ENCODE peak calls at places on chromosomes 11 and 22, in four cellular contexts. D is HT1080, V is T-helper 2 cell, O is fibroblast of mammary gland. W is an unnamed sample.

GRCh38 chr11:87039371-87039770 is 1.6 kb downstream of the TMEM135 start:
- DNase-seq in O (no peak), V (no peak), D (no peak), W (no peak)

GRCh38 chr11:78796956-78797355 is 222.3 kb upstream of the NARS2 start:
- DNase-seq in D (peak), O (peak), V (no peak), W (peak)

GRCh38 chr11:23555085-23555484 is 694.8 kb upstream of the CCDC179 start:
- DNase-seq in O (peak), D (peak), V (no peak), W (peak)

GRCh38 chr22:20432244-20432686 is 5.4 kb downstream of the SCARF2 start:
- DNase-seq in O (no peak), D (no peak), V (no peak), W (no peak)

GRCh38 chr22:29336751-29337490 is 21.4 kb upstream of the RASL10A start:
- DNase-seq in D (no peak), V (no peak), O (no peak), W (no peak)

GRCh38 chr11:67410984-67411784 is 4.3 kb upstream of the CARNS1 start:
- DNase-seq in V (no peak), O (no peak), D (no peak), W (no peak)

GRCh38 chr22:47933226-47933625 is 1170.8 kb downstream of the TBC1D22A start:
- DNase-seq in O (no peak), D (no peak), V (no peak), W (no peak)

GRCh38 chr11:774873-775592 is 2.3 kb downstream of the GATD1 start:
- DNase-seq in D (peak), O (peak), V (no peak), W (peak)

GRCh38 chr22:25027959-25028840 is 75.7 kb downstream of the KIAA1671 start:
- DNase-seq in O (no peak), D (peak), V (no peak), W (peak)

GRCh38 chr11:63343130-63343529 is 26.5 kb upstream of the SLC22A9 start:
- DNase-seq in O (no peak), V (no peak), D (no peak), W (no peak)

GRCh38 chr22:43171019-43171491 is 15.9 kb downstream of the TTLL12 start:
- DNase-seq in O (no peak), D (no peak), V (no peak), W (no peak)

GRCh38 chr11:57321996-57322880 is 2.5 kb downstream of the TNKS1BP1 start:
- DNase-seq in V (no peak), O (peak), D (peak), W (peak)

GRCh38 chr11:43550714-43551113 is 129.8 kb upstream of the HSD17B12 start:
- DNase-seq in D (no peak), O (no peak), V (no peak), W (no peak)

GRCh38 chr11:10556590-10556989 is 11.9 kb downstream of the LYVE1 start:
- DNase-seq in D (no peak), V (no peak), O (no peak), W (no peak)

GRCh38 chr22:17436981-17437410 is 67.7 kb downstream of the CECR2 start:
- DNase-seq in D (no peak), O (no peak), V (no peak), W (no peak)

GRCh38 chr11:57055780-57056179 is 67.1 kb downstream of the OR5AK2 start:
- DNase-seq in D (no peak), V (no peak), O (no peak), W (no peak)

GRCh38 chr11:93822359-93822758 is 28.1 kb downstream of the VSTM5 start:
- DNase-seq in D (peak), V (no peak), O (no peak), W (peak)

GRCh38 chr11:1279674-1280055 is 29.8 kb downstream of the TOLLIP start:
- DNase-seq in V (no peak), D (no peak), O (no peak), W (no peak)

GRCh38 chr11:69975822-69976221 is 102.3 kb upstream of the ANO1 start:
- DNase-seq in D (no peak), V (no peak), O (no peak), W (no peak)

GRCh38 chr22:35458547-35459422 is 58.8 kb downstream of the MCM5 start:
- DNase-seq in V (no peak), O (no peak), D (no peak), W (no peak)

GRCh38 chr11:2555376-2555775 is 110.6 kb downstream of the KCNQ1 start:
- DNase-seq in O (no peak), D (no peak), V (no peak), W (no peak)

W was measured in ELR.